ENCODE peak calls at places on chromosome 17, in four cellular contexts. B is Calu3, J is A172, C is NCI-H69. O is an unnamed sample.

GRCh38 chr17:18182978-18183333 is 672 bp upstream of the ALKBH5 start:
- DNase-seq in B (peak; percentile 79), J (no peak), C (peak; percentile 82), O (no peak)

GRCh38 chr17:82636626-82637598 is 11.3 kb downstream of the WDR45B start:
- DNase-seq in B (peak; percentile 80), J (no peak), C (no peak), O (no peak)

GRCh38 chr17:79120259-79120658 is 45.6 kb downstream of the ENGASE start:
- DNase-seq in B (no peak), J (no peak), C (no peak), O (no peak)

GRCh38 chr17:47850692-47851573 is at the start of gene SP6:
- DNase-seq in B (peak; percentile 97), J (peak; percentile 82), C (peak; percentile 93), O (peak; percentile 73)

GRCh38 chr17:2138318-2138717 is 83.4 kb downstream of the HIC1 start:
- DNase-seq in B (no peak), J (peak; percentile 36), C (peak; percentile 77), O (no peak)

GRCh38 chr17:1018547-1018946 is 21.6 kb downstream of the TIMM22 start:
- DNase-seq in B (no peak), J (no peak), C (no peak), O (no peak)

GRCh38 chr17:28950017-28950751 is 1.1 kb downstream of the PHF12 start:
- DNase-seq in B (peak; percentile 46), J (no peak), C (peak; percentile 77), O (peak; percentile 46)

GRCh38 chr17:64074704-64075484 is 54.5 kb upstream of the ICAM2 start:
- DNase-seq in B (peak; percentile 44), J (no peak), C (no peak), O (peak; percentile 54)

GRCh38 chr17:2128011-2128410 is 73.1 kb downstream of the HIC1 start:
- DNase-seq in B (no peak), J (no peak), C (no peak), O (no peak)

GRCh38 chr17:10135539-10136257 is 62.7 kb downstream of the GAS7 start:
- DNase-seq in B (no peak), J (peak; percentile 36), C (no peak), O (no peak)

GRCh38 chr17:48546924-48547838 is 2.3 kb upstream of the HOXB2 start:
- DNase-seq in B (no peak), J (no peak), C (peak; percentile 98), O (peak; percentile 33)

GRCh38 chr17:596287-596686 is 118.4 kb downstream of the VPS53 start:
- DNase-seq in B (peak; percentile 19), J (peak; percentile 49), C (no peak), O (peak; percentile 24)

GRCh38 chr17:57365420-57365819 is 109.1 kb downstream of the MSI2 start:
- DNase-seq in B (no peak), J (no peak), C (peak; percentile 54), O (peak; percentile 88)

GRCh38 chr17:42002792-42003301 is 14.4 kb downstream of the DNAJC7 start:
- DNase-seq in B (no peak), J (no peak), C (no peak), O (no peak)

GRCh38 chr17:81187586-81188490 is 21.8 kb upstream of the AATK start:
- DNase-seq in B (no peak), J (no peak), C (no peak), O (no peak)

GRCh38 chr17:29722411-29723198 is 99.9 kb upstream of the CORO6 start:
- DNase-seq in B (no peak), J (no peak), C (no peak), O (peak; percentile 72)